ENCODE peak calls at places on chromosomes 5 and 9, in four cellular contexts. One of them, this sample, is unnamed.

GRCh38 chr5:37738057-37738691 is 101.7 kb downstream of the GDNF start:
- DNase-seq in HepG2: peak
- DNase-seq in WTC11: no peak
- DNase-seq in K562: no peak
- DNase-seq in this sample: no peak

GRCh38 chr9:138117836-138118235 is 240.3 kb downstream of the CACNA1B start:
- DNase-seq in WTC11: no peak
- DNase-seq in K562: no peak
- DNase-seq in HepG2: no peak
- DNase-seq in this sample: no peak

GRCh38 chr9:37309136-37309535 is 113.4 kb upstream of the GRHPR start:
- DNase-seq in HepG2: peak
- DNase-seq in WTC11: peak
- DNase-seq in K562: peak
- DNase-seq in this sample: no peak

GRCh38 chr5:29878599-29878998 is 1314.9 kb upstream of the CDH6 start:
- DNase-seq in HepG2: no peak
- DNase-seq in WTC11: no peak
- DNase-seq in K562: no peak
- DNase-seq in this sample: no peak

GRCh38 chr5:147453901-147454814 is 55.7 kb downstream of the DPYSL3 start:
- DNase-seq in K562: peak
- DNase-seq in HepG2: peak
- DNase-seq in WTC11: peak
- DNase-seq in this sample: peak

GRCh38 chr5:170319281-170319680 is 21.7 kb upstream of the LCP2 start:
- DNase-seq in WTC11: no peak
- DNase-seq in K562: no peak
- DNase-seq in HepG2: no peak
- DNase-seq in this sample: no peak

GRCh38 chr5:143341807-143342570 is 61.5 kb downstream of the NR3C1 start:
- DNase-seq in HepG2: no peak
- DNase-seq in K562: no peak
- DNase-seq in WTC11: no peak
- DNase-seq in this sample: no peak

GRCh38 chr5:28576022-28576421 is 1537.6 kb upstream of the CDH9 start:
- DNase-seq in K562: no peak
- DNase-seq in HepG2: peak
- DNase-seq in WTC11: no peak
- DNase-seq in this sample: no peak

GRCh38 chr5:61575103-61575502 is 243.0 kb downstream of the ZSWIM6 start:
- DNase-seq in K562: peak
- DNase-seq in WTC11: no peak
- DNase-seq in HepG2: no peak
- DNase-seq in this sample: peak

GRCh38 chr9:13478235-13478634 is 198.7 kb upstream of the MPDZ start:
- DNase-seq in WTC11: no peak
- DNase-seq in HepG2: no peak
- DNase-seq in K562: no peak
- DNase-seq in this sample: no peak

GRCh38 chr9:124257865-124258764 is at the start of gene NEK6:
- DNase-seq in WTC11: no peak
- DNase-seq in K562: peak
- DNase-seq in HepG2: no peak
- DNase-seq in this sample: peak

GRCh38 chr9:107976767-107977166 is 487.2 kb upstream of the KLF4 start:
- DNase-seq in WTC11: no peak
- DNase-seq in HepG2: no peak
- DNase-seq in K562: no peak
- DNase-seq in this sample: no peak

GRCh38 chr9:109401169-109401989 is 80.5 kb upstream of the EPB41L4B start:
- DNase-seq in HepG2: peak
- DNase-seq in WTC11: peak
- DNase-seq in K562: peak
- DNase-seq in this sample: peak

GRCh38 chr5:109619661-109620060 is 70.1 kb upstream of the MAN2A1 start:
- DNase-seq in WTC11: no peak
- DNase-seq in HepG2: no peak
- DNase-seq in K562: no peak
- DNase-seq in this sample: no peak

GRCh38 chr5:43889238-43889637 is 286.3 kb downstream of the NNT start:
- DNase-seq in HepG2: no peak
- DNase-seq in WTC11: no peak
- DNase-seq in K562: no peak
- DNase-seq in this sample: no peak

GRCh38 chr5:118554991-118555390 is 433.4 kb downstream of the DTWD2 start:
- DNase-seq in K562: no peak
- DNase-seq in WTC11: no peak
- DNase-seq in HepG2: no peak
- DNase-seq in this sample: no peak

GRCh38 chr9:136177224-136177623 is 27.7 kb downstream of the LHX3 start:
- DNase-seq in WTC11: peak
- DNase-seq in HepG2: no peak
- DNase-seq in K562: no peak
- DNase-seq in this sample: peak

GRCh38 chr5:74127377-74128338 is 501.7 kb downstream of the ARHGEF28 start:
- DNase-seq in HepG2: peak
- DNase-seq in K562: no peak
- DNase-seq in WTC11: no peak
- DNase-seq in this sample: no peak

GRCh38 chr9:93577045-93577939 is 908 bp downstream of the PHF2 start:
- DNase-seq in WTC11: no peak
- DNase-seq in K562: peak
- DNase-seq in HepG2: no peak
- DNase-seq in this sample: peak

GRCh38 chr5:28269978-28270377 is 1231.6 kb upstream of the CDH9 start:
- DNase-seq in HepG2: no peak
- DNase-seq in WTC11: no peak
- DNase-seq in K562: no peak
- DNase-seq in this sample: no peak

GRCh38 chr5:100772548-100772947 is 130.5 kb downstream of the ST8SIA4 start:
- DNase-seq in K562: no peak
- DNase-seq in HepG2: no peak
- DNase-seq in WTC11: no peak
- DNase-seq in this sample: no peak

GRCh38 chr9:108913391-108913790 is 20.5 kb downstream of the ELP1 start:
- DNase-seq in HepG2: no peak
- DNase-seq in K562: no peak
- DNase-seq in WTC11: no peak
- DNase-seq in this sample: no peak

GRCh38 chr5:142527664-142528295 is 158.1 kb downstream of the FGF1 start:
- DNase-seq in K562: no peak
- DNase-seq in WTC11: no peak
- DNase-seq in HepG2: no peak
- DNase-seq in this sample: no peak

GRCh38 chr9:19162956-19163355 is 35.7 kb upstream of the PLIN2 start:
- DNase-seq in HepG2: no peak
- DNase-seq in WTC11: no peak
- DNase-seq in K562: no peak
- DNase-seq in this sample: no peak

GRCh38 chr5:176611435-176611834 is 1.5 kb upstream of the GPRIN1 start:
- DNase-seq in WTC11: peak
- DNase-seq in K562: peak
- DNase-seq in HepG2: peak
- DNase-seq in this sample: no peak

GRCh38 chr9:9299134-9299533 is 1313.7 kb downstream of the PTPRD start:
- DNase-seq in WTC11: no peak
- DNase-seq in K562: no peak
- DNase-seq in HepG2: no peak
- DNase-seq in this sample: peak

GRCh38 chr5:142475102-142475501 is 150.3 kb upstream of the SPRY4 start:
- DNase-seq in K562: no peak
- DNase-seq in HepG2: no peak
- DNase-seq in WTC11: peak
- DNase-seq in this sample: no peak

DNA sequence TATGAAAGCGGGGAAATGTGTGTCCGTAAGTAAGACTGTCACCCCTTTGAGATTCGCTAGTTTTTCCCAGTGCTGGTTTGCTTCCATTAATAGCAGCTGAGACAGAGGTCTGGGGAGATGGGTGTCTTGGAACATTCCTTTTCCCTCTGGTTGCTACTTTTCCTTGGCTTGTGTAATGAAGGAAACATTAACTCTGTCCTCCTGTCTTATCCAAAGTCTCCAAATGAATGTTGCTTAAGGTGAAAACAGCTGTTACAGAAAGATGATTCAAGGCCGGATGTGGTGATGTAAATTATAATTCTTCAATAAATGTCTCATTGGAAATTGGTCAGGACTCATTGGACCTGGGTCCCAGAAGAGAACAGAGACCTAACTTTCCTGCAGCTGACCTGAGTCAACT is 50.0 kb downstream of the MEGF10 start:
- DNase-seq in HepG2: no peak
- DNase-seq in WTC11: no peak
- DNase-seq in K562: no peak
- DNase-seq in this sample: no peak
- TF ChIP-seq FOXJ3 in HepG2: no peak
- TF ChIP-seq FOXJ3 in WTC11: no peak
- TF ChIP-seq FOXJ3 in K562: no peak
- TF ChIP-seq FOXJ3 in this sample: no peak

GRCh38 chr5:8686707-8687106 is 817.8 kb downstream of the MTRR start:
- DNase-seq in WTC11: no peak
- DNase-seq in K562: no peak
- DNase-seq in HepG2: no peak
- DNase-seq in this sample: no peak
- TF ChIP-seq USF2 in WTC11: no peak
- TF ChIP-seq USF2 in K562: no peak
- TF ChIP-seq USF2 in HepG2: no peak
- TF ChIP-seq USF2 in this sample: no peak

DNA sequence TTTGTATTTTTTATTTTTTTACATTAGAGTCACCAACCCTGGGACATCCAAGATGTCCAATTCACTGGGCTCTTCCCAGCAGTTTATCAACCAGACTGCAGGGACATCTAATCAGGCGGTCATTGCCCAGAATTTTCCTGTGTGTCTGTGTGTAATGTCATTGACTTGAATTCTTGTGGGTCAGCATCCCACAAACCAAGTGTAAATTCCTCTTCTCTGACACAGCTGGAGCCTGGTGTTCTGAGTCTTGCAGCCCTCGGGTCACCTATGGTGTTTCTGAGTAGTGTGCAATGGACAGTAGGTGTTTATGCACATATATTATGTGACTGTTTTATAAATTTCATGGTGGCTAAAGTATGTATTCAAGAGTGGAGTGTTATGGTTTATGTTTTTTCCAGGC is 815.7 kb downstream of the SEMA5A start:
- DNase-seq in K562: no peak
- DNase-seq in HepG2: no peak
- DNase-seq in WTC11: no peak
- DNase-seq in this sample: no peak
- TF ChIP-seq FOXJ3 in K562: no peak
- TF ChIP-seq FOXJ3 in HepG2: no peak
- TF ChIP-seq FOXJ3 in WTC11: no peak
- TF ChIP-seq FOXJ3 in this sample: no peak

DNA sequence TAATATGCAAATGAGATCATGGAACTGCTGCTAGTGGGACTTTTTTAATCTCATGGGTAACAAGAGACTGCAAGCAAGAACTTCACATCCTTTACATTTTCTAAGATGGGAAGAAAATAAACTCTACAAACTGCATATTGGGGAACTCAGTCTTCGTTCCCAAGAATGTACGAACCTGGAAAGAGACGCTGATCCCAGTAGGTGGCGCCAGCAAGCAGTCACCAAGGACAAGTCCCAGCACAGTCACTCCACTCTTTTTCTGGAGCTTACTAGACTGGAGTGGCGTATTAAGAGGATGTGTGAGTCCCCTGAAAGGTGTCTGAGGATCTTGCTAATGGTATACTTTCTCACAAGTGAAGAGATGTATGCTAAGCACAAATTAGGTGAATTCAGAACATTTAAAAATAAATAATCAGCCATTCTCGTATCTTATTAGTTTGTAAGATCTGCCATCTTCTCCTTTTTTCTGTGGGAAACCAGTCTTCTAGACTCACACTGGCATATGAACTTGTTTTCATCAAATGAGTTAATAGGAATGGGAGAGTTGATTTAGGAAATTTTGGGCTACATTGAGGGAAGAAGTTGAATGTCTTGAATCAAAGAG is 16.0 kb upstream of the PUM3 start:
- DNase-seq in K562: peak
- DNase-seq in WTC11: peak
- DNase-seq in HepG2: peak
- DNase-seq in this sample: peak
- TF ChIP-seq USF2 in K562: no peak
- TF ChIP-seq USF2 in WTC11: no peak
- TF ChIP-seq USF2 in HepG2: no peak
- TF ChIP-seq USF2 in this sample: no peak